ENCODE peak calls at places on chromosomes 16 and 17, in four cellular contexts. I is non-pigmented ciliary epithelial cell, M is GM12865, Q is breast epithelium. D is an unnamed sample.

GRCh38 chr17:9244066-9245052 is 223.0 kb downstream of the NTN1 start:
- DNase-seq in Q (no peak), M (no peak), I (no peak), D (no peak)

GRCh38 chr17:50672831-50673551 is 34.7 kb downstream of the ANKRD40 start:
- DNase-seq in M (no peak), Q (peak), I (no peak), D (peak)

GRCh38 chr17:64084086-64084939 is 45.6 kb downstream of the ERN1 start:
- DNase-seq in Q (no peak), I (no peak), M (no peak), D (no peak)

GRCh38 chr17:37310940-37311339 is 64.8 kb upstream of the C17orf78 start:
- DNase-seq in Q (no peak), I (no peak), M (no peak), D (no peak)

GRCh38 chr17:8052256-8053252 is 13.7 kb downstream of the ALOX15B start:
- DNase-seq in M (no peak), I (no peak), Q (no peak), D (no peak)

GRCh38 chr16:11700264-11701029 is 32.2 kb downstream of the SNN start:
- DNase-seq in Q (no peak), M (no peak), I (no peak), D (no peak)

GRCh38 chr16:68506331-68507053 is 32.6 kb upstream of the ZFP90 start:
- DNase-seq in I (no peak), M (no peak), Q (no peak), D (no peak)

GRCh38 chr17:6523330-6523729 is 33.0 kb downstream of the PITPNM3 start:
- DNase-seq in I (no peak), M (no peak), Q (no peak), D (no peak)

GRCh38 chr16:11727945-11728543 is 14.6 kb downstream of the TXNDC11 start:
- DNase-seq in M (peak), Q (no peak), I (no peak), D (no peak)

GRCh38 chr17:7296189-7296861 is 1.9 kb upstream of the YBX2 start:
- DNase-seq in Q (peak), I (no peak), M (peak), D (peak)

GRCh38 chr17:13600475-13601316 is 1.0 kb downstream of the HS3ST3A1 start:
- DNase-seq in Q (no peak), M (no peak), I (no peak), D (no peak)

GRCh38 chr17:81517339-81518112 is 4.9 kb upstream of the ACTG1 start:
- DNase-seq in I (no peak), M (peak), Q (no peak), D (no peak)

GRCh38 chr17:63275968-63276349 is 170.1 kb downstream of the CYB561 start:
- DNase-seq in Q (no peak), M (no peak), I (no peak), D (no peak)

GRCh38 chr17:60845012-60845411 is 167.4 kb downstream of the BCAS3 start:
- DNase-seq in I (no peak), Q (no peak), M (no peak), D (no peak)

GRCh38 chr16:84841787-84842300 is 22.1 kb downstream of the CRISPLD2 start:
- DNase-seq in M (no peak), Q (peak), I (no peak), D (no peak)

GRCh38 chr17:35315283-35315682 is 58.1 kb downstream of the SLFN11 start:
- DNase-seq in I (peak), M (no peak), Q (no peak), D (peak)

D was measured in ascending aorta.